ENCODE peak calls at places on chromosomes 16 and 17, in seven cellular contexts. One of them, this sample, is unnamed.

GRCh38 chr16:67164599-67165061 is at the start of gene HSF4:
- DNase-seq in lower leg skin: peak
- DNase-seq in breast epithelium: no peak
- DNase-seq in mammary epithelial cell: no peak
- DNase-seq in psoas muscle: peak
- DNase-seq in heart left ventricle: peak
- DNase-seq in foreskin fibroblast: peak
- DNase-seq in this sample: no peak

GRCh38 chr17:60554377-60554788 is 28.3 kb upstream of the APPBP2 start:
- DNase-seq in heart left ventricle: no peak
- DNase-seq in foreskin fibroblast: peak
- DNase-seq in mammary epithelial cell: peak
- DNase-seq in lower leg skin: no peak
- DNase-seq in breast epithelium: no peak
- DNase-seq in psoas muscle: no peak
- DNase-seq in this sample: peak

GRCh38 chr17:37744961-37745800 is at the start of gene HNF1B:
- DNase-seq in psoas muscle: no peak
- DNase-seq in foreskin fibroblast: no peak
- DNase-seq in heart left ventricle: no peak
- DNase-seq in lower leg skin: no peak
- DNase-seq in breast epithelium: no peak
- DNase-seq in mammary epithelial cell: no peak
- DNase-seq in this sample: no peak

GRCh38 chr17:7045492-7046126 is 1.7 kb upstream of the SLC16A11 start:
- DNase-seq in breast epithelium: no peak
- DNase-seq in foreskin fibroblast: peak
- DNase-seq in psoas muscle: no peak
- DNase-seq in mammary epithelial cell: peak
- DNase-seq in heart left ventricle: no peak
- DNase-seq in lower leg skin: no peak
- DNase-seq in this sample: peak

GRCh38 chr16:81896902-81897301 is 114.4 kb downstream of the SDR42E1 start:
- DNase-seq in foreskin fibroblast: no peak
- DNase-seq in breast epithelium: no peak
- DNase-seq in mammary epithelial cell: no peak
- DNase-seq in psoas muscle: no peak
- DNase-seq in lower leg skin: no peak
- DNase-seq in heart left ventricle: no peak
- DNase-seq in this sample: no peak

GRCh38 chr16:5736209-5736608 is 638.6 kb upstream of the EEF2KMT start:
- DNase-seq in foreskin fibroblast: no peak
- DNase-seq in lower leg skin: no peak
- DNase-seq in heart left ventricle: no peak
- DNase-seq in mammary epithelial cell: no peak
- DNase-seq in breast epithelium: no peak
- DNase-seq in psoas muscle: no peak
- DNase-seq in this sample: no peak

GRCh38 chr17:8124350-8125195 is 667 bp upstream of the HES7 start:
- DNase-seq in psoas muscle: peak
- DNase-seq in foreskin fibroblast: no peak
- DNase-seq in lower leg skin: no peak
- DNase-seq in breast epithelium: no peak
- DNase-seq in heart left ventricle: no peak
- DNase-seq in mammary epithelial cell: no peak
- DNase-seq in this sample: peak

GRCh38 chr17:20291853-20292252 is 175.5 kb downstream of the LGALS9B start:
- DNase-seq in heart left ventricle: no peak
- DNase-seq in mammary epithelial cell: no peak
- DNase-seq in breast epithelium: no peak
- DNase-seq in lower leg skin: no peak
- DNase-seq in psoas muscle: no peak
- DNase-seq in foreskin fibroblast: no peak
- DNase-seq in this sample: no peak

GRCh38 chr16:83878838-83879237 is 20.1 kb upstream of the MLYCD start:
- DNase-seq in foreskin fibroblast: peak
- DNase-seq in heart left ventricle: no peak
- DNase-seq in mammary epithelial cell: peak
- DNase-seq in psoas muscle: no peak
- DNase-seq in breast epithelium: no peak
- DNase-seq in lower leg skin: no peak
- DNase-seq in this sample: peak

GRCh38 chr16:48448799-48449481 is 63.7 kb upstream of the SIAH1 start:
- DNase-seq in lower leg skin: no peak
- DNase-seq in foreskin fibroblast: no peak
- DNase-seq in mammary epithelial cell: peak
- DNase-seq in breast epithelium: no peak
- DNase-seq in heart left ventricle: no peak
- DNase-seq in psoas muscle: no peak
- DNase-seq in this sample: no peak

GRCh38 chr17:75875182-75875939 is 3.0 kb downstream of the TRIM47 start:
- DNase-seq in lower leg skin: no peak
- DNase-seq in heart left ventricle: no peak
- DNase-seq in psoas muscle: no peak
- DNase-seq in foreskin fibroblast: no peak
- DNase-seq in mammary epithelial cell: no peak
- DNase-seq in breast epithelium: no peak
- DNase-seq in this sample: no peak

GRCh38 chr17:27408891-27409290 is 47.4 kb upstream of the KSR1 start:
- DNase-seq in lower leg skin: peak
- DNase-seq in heart left ventricle: no peak
- DNase-seq in psoas muscle: no peak
- DNase-seq in breast epithelium: no peak
- DNase-seq in foreskin fibroblast: no peak
- DNase-seq in mammary epithelial cell: peak
- DNase-seq in this sample: peak

DNA sequence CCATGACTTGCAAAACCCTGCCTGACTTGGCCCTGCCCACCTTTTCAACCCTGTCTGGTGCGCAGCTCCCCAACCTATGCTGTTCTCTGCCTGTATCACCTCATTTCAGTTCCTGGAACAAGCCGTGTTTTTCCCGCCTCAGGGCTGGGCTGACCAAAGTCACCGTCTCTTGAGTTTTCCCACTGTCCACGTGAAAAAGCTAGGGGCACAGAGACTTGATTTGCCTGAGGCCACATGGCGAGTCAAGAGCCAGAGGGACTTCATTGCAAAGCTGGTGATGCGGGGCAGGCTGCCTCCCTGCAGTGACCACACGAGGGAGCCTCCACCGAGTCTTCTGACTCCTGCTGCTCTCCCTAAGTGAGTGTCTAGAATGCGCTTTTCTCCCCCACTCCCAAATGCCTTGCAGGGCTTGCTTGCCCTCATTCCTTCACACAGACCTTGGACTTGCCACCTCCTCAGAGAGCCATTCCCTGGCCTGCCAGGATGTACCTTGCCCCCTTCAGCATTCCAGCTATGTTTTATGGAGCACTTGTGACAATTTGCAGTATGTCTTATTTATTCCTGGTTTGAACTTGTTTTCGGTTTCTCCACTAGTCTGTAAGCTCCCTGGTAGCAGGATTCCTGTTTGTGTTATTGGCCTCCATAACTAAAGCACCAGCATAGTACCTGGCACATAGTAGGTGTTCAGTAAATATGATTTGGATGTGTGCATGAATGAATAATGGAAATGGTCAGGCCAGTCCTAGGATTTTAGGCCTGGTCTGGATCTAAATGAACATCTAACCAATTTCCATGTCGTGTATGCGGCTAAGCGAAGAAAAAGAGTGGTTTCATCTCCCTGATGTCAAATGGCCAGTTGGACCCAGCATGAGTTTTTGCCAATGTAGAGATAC is 252.3 kb downstream of the SNX29 start:
- DNase-seq in heart left ventricle: peak
- DNase-seq in breast epithelium: peak
- DNase-seq in psoas muscle: no peak
- DNase-seq in foreskin fibroblast: peak
- DNase-seq in lower leg skin: peak
- DNase-seq in mammary epithelial cell: peak
- DNase-seq in this sample: peak
- TF ChIP-seq CTCF in heart left ventricle: peak
- TF ChIP-seq CTCF in breast epithelium: peak
- TF ChIP-seq CTCF in psoas muscle: peak
- TF ChIP-seq CTCF in foreskin fibroblast: peak
- TF ChIP-seq CTCF in lower leg skin: no peak
- TF ChIP-seq CTCF in mammary epithelial cell: peak
- TF ChIP-seq CTCF in this sample: peak

GRCh38 chr17:76907352-76907751 is 39.1 kb downstream of the MGAT5B start:
- DNase-seq in mammary epithelial cell: no peak
- DNase-seq in psoas muscle: no peak
- DNase-seq in breast epithelium: no peak
- DNase-seq in heart left ventricle: no peak
- DNase-seq in lower leg skin: no peak
- DNase-seq in foreskin fibroblast: no peak
- DNase-seq in this sample: no peak
- H3K4me3 ChIP-seq in mammary epithelial cell: no peak
- H3K4me3 ChIP-seq in psoas muscle: no peak
- H3K4me3 ChIP-seq in breast epithelium: no peak
- H3K4me3 ChIP-seq in heart left ventricle: no peak
- H3K4me3 ChIP-seq in lower leg skin: no peak
- H3K4me3 ChIP-seq in foreskin fibroblast: no peak
- H3K4me3 ChIP-seq in this sample: no peak

DNA sequence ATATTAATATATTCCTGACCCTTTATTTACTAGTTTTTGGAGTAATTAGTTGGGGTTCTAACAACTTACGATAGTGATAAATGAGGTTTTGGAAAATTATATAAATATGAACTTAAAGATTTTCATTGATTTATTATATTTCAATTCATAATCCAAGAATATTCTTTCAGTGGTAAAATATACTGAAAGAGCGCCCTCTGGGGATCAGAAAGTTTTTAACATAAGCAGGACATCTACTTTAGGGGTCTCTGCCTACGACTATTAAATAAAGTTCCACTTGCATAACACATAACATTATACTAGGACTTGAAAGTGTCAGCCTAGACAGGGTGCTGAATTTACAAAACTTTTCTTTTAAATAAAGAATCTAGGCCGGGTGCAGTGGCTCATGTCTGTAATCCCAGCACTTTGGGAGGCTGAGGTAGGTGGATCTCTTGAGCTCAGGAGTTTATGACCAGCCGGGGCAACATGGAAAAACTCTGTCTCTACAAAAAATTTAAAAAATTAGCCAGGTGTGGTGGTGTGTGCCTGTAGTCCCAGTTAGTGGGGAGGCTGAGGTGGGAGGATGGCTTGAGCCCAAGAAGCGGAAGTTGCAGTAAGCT is 15.6 kb downstream of the RFWD3 start:
- DNase-seq in breast epithelium: no peak
- DNase-seq in psoas muscle: no peak
- DNase-seq in heart left ventricle: no peak
- DNase-seq in mammary epithelial cell: no peak
- DNase-seq in lower leg skin: no peak
- DNase-seq in foreskin fibroblast: no peak
- DNase-seq in this sample: no peak
- TF ChIP-seq CTCF in breast epithelium: no peak
- TF ChIP-seq CTCF in psoas muscle: peak
- TF ChIP-seq CTCF in heart left ventricle: peak
- TF ChIP-seq CTCF in mammary epithelial cell: peak
- TF ChIP-seq CTCF in lower leg skin: no peak
- TF ChIP-seq CTCF in foreskin fibroblast: peak
- TF ChIP-seq CTCF in this sample: peak

DNA sequence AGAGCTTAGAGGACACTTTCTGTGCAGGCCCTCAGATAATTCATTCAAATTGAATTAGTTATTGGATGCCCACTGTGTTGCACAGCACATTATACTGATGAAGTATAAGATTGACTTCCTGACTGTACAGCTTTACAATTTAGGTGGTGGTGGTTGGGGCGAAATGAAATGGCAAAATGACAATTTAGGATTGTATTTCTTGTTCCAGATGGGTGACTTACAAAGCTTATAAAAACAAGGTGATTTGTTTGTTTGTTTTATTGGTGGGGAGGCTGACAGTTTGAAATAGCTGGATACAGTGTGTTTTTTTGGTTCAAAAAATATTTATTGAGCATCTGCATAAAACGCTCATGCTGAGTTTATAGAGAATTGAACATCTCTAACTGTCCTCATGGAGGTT is 1.6 kb downstream of the MAP2K4 start:
- DNase-seq in psoas muscle: no peak
- DNase-seq in heart left ventricle: no peak
- DNase-seq in foreskin fibroblast: no peak
- DNase-seq in mammary epithelial cell: no peak
- DNase-seq in breast epithelium: no peak
- DNase-seq in lower leg skin: no peak
- DNase-seq in this sample: no peak
- H3K4me3 ChIP-seq in psoas muscle: peak
- H3K4me3 ChIP-seq in heart left ventricle: no peak
- H3K4me3 ChIP-seq in foreskin fibroblast: no peak
- H3K4me3 ChIP-seq in mammary epithelial cell: peak
- H3K4me3 ChIP-seq in breast epithelium: peak
- H3K4me3 ChIP-seq in lower leg skin: no peak
- H3K4me3 ChIP-seq in this sample: peak

GRCh38 chr16:30876867-30877266 is 17.0 kb downstream of the BCL7C start:
- DNase-seq in heart left ventricle: no peak
- DNase-seq in lower leg skin: no peak
- DNase-seq in mammary epithelial cell: no peak
- DNase-seq in foreskin fibroblast: no peak
- DNase-seq in psoas muscle: no peak
- DNase-seq in breast epithelium: no peak
- DNase-seq in this sample: no peak
- TF ChIP-seq CTCF in heart left ventricle: no peak
- TF ChIP-seq CTCF in lower leg skin: no peak
- TF ChIP-seq CTCF in mammary epithelial cell: no peak
- TF ChIP-seq CTCF in foreskin fibroblast: no peak
- TF ChIP-seq CTCF in psoas muscle: no peak
- TF ChIP-seq CTCF in breast epithelium: no peak
- TF ChIP-seq CTCF in this sample: peak

DNA sequence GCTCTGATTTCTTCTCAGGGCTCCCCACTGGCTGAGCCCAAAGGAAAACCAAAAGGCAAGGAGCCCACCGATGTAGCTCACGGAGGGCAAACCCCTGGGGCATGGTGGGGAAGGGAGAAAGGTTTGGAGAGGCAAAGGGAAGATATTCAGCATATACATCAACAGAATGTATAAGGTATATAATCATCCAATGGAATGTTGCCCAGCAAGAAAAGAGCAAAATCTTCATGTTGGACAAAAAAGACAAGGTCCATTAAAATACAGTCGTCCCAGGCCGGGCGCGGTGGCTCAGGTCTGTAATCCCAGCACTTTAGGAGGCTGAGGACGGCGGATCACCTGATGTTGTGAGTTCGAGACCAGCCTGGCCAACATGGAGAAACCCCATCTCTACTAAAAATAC is 1.6 kb downstream of the CPPED1 start:
- DNase-seq in mammary epithelial cell: no peak
- DNase-seq in psoas muscle: no peak
- DNase-seq in breast epithelium: no peak
- DNase-seq in heart left ventricle: no peak
- DNase-seq in lower leg skin: no peak
- DNase-seq in foreskin fibroblast: no peak
- DNase-seq in this sample: no peak
- H3K4me3 ChIP-seq in mammary epithelial cell: no peak
- H3K4me3 ChIP-seq in psoas muscle: no peak
- H3K4me3 ChIP-seq in breast epithelium: no peak
- H3K4me3 ChIP-seq in heart left ventricle: no peak
- H3K4me3 ChIP-seq in lower leg skin: no peak
- H3K4me3 ChIP-seq in foreskin fibroblast: no peak
- H3K4me3 ChIP-seq in this sample: no peak

GRCh38 chr16:87658564-87659225 is 56.4 kb downstream of the JPH3 start:
- DNase-seq in foreskin fibroblast: no peak
- DNase-seq in psoas muscle: no peak
- DNase-seq in mammary epithelial cell: no peak
- DNase-seq in lower leg skin: no peak
- DNase-seq in breast epithelium: no peak
- DNase-seq in heart left ventricle: no peak
- DNase-seq in this sample: no peak
- TF ChIP-seq CTCF in foreskin fibroblast: no peak
- TF ChIP-seq CTCF in psoas muscle: no peak
- TF ChIP-seq CTCF in mammary epithelial cell: no peak
- TF ChIP-seq CTCF in lower leg skin: no peak
- TF ChIP-seq CTCF in breast epithelium: no peak
- TF ChIP-seq CTCF in heart left ventricle: no peak
- TF ChIP-seq CTCF in this sample: no peak